ENCODE peak calls at places on chromosomes 2 and 18, in six cellular contexts. M is OCI-LY7, I is nephron progenitor cell, E is fibroblast of pulmonary artery, H is neural crest cell, A is lower lobe of right lung. F is an unnamed sample.

GRCh38 chr2:163347982-163348842 is 387.6 kb downstream of the FIGN start:
- DNase-seq in M (no peak), I (peak; percentile 76), E (peak; percentile 94), H (peak; percentile 49), A (peak; percentile 63), F (peak; percentile 14)

GRCh38 chr2:165469417-165469816 is at the start of gene CSRNP3:
- DNase-seq in M (no peak), I (peak; percentile 57), E (peak; percentile 90), H (peak; percentile 41), A (no peak), F (no peak)

GRCh38 chr2:15766911-15767597 is 173.3 kb upstream of the MYCN start:
- DNase-seq in M (no peak), I (no peak), E (no peak), H (no peak), A (no peak), F (no peak)

GRCh38 chr2:160658851-160659250 is 165.2 kb upstream of the RBMS1 start:
- DNase-seq in M (no peak), I (no peak), E (no peak), H (no peak), A (no peak), F (no peak)

GRCh38 chr2:182018218-182018617 is 32.6 kb downstream of the PPP1R1C start:
- DNase-seq in M (no peak), I (no peak), E (peak; percentile 27), H (no peak), A (no peak), F (no peak)

GRCh38 chr2:232362174-232362913 is 16.2 kb upstream of the ALPP start:
- DNase-seq in M (peak; percentile 48), I (no peak), E (no peak), H (no peak), A (no peak), F (no peak)

GRCh38 chr2:10276481-10277292 is 26.0 kb upstream of the HPCAL1 start:
- DNase-seq in M (no peak), I (no peak), E (no peak), H (no peak), A (peak; percentile 39), F (no peak)

GRCh38 chr2:171293661-171294060 is 133.0 kb upstream of the TLK1 start:
- DNase-seq in M (no peak), I (no peak), E (no peak), H (no peak), A (no peak), F (no peak)

GRCh38 chr2:144453039-144453336 is 66.9 kb downstream of the ZEB2 start:
- DNase-seq in M (no peak), I (no peak), E (peak; percentile 49), H (no peak), A (no peak), F (no peak)

GRCh38 chr2:19505199-19506136 is 147.0 kb upstream of the OSR1 start:
- DNase-seq in M (no peak), I (no peak), E (no peak), H (no peak), A (no peak), F (no peak)

GRCh38 chr2:191049728-191050639 is 36.0 kb upstream of the STAT1 start:
- DNase-seq in M (peak; percentile 57), I (no peak), E (peak; percentile 75), H (no peak), A (no peak), F (no peak)

GRCh38 chr2:20482711-20483110 is 35.8 kb downstream of the RHOB start:
- DNase-seq in M (no peak), I (no peak), E (no peak), H (no peak), A (no peak), F (no peak)

GRCh38 chr2:28274911-28275685 is 117.6 kb upstream of the FOSL2 start:
- DNase-seq in M (no peak), I (no peak), E (peak; percentile 97), H (no peak), A (no peak), F (no peak)

GRCh38 chr18:26919656-26920055 is 54.1 kb upstream of the AQP4 start:
- DNase-seq in M (no peak), I (no peak), E (peak; percentile 3), H (no peak), A (no peak), F (no peak)

GRCh38 chr2:169406891-169407290 is 44.6 kb upstream of the LRP2 start:
- DNase-seq in M (no peak), I (no peak), E (no peak), H (no peak), A (no peak), F (no peak)

GRCh38 chr18:67363694-67364093 is 152.8 kb downstream of the DSEL start:
- DNase-seq in M (no peak), I (no peak), E (no peak), H (no peak), A (no peak), F (no peak)

GRCh38 chr2:66578067-66578852 is 143.3 kb downstream of the MEIS1 start:
- DNase-seq in M (no peak), I (peak; percentile 37), E (no peak), H (peak; percentile 45), A (no peak), F (no peak)

GRCh38 chr18:68504441-68505221 is 210.3 kb downstream of the TMX3 start:
- DNase-seq in M (no peak), I (no peak), E (no peak), H (no peak), A (no peak), F (no peak)

GRCh38 chr2:170817247-170817998 is 736 bp downstream of the GAD1 start:
- DNase-seq in M (no peak), I (peak; percentile 59), E (peak; percentile 10), H (peak; percentile 29), A (no peak), F (peak; percentile 25)

GRCh38 chr2:157024129-157024528 is 233.4 kb upstream of the GALNT5 start:
- DNase-seq in M (no peak), I (no peak), E (no peak), H (no peak), A (no peak), F (no peak)

GRCh38 chr2:155980941-155981561 is 351.5 kb downstream of the NR4A2 start:
- DNase-seq in M (no peak), I (no peak), E (no peak), H (no peak), A (no peak), F (no peak)

GRCh38 chr2:119010336-119010735 is 68.3 kb downstream of the MARCO start:
- DNase-seq in M (no peak), I (no peak), E (no peak), H (no peak), A (no peak), F (no peak)

GRCh38 chr2:167844714-167845530 is 402.5 kb downstream of the STK39 start:
- DNase-seq in M (peak; percentile 14), I (peak; percentile 16), E (no peak), H (no peak), A (no peak), F (no peak)
- TF ChIP-seq CTCF in M (peak; percentile 66), I (no peak), E (no peak), H (peak; percentile 24), A (no peak), F (no peak)

GRCh38 chr2:46460241-46460921 is 19.0 kb upstream of the TMEM247 start:
- DNase-seq in M (no peak), I (no peak), E (peak; percentile 61), H (no peak), A (no peak), F (no peak)

GRCh38 chr2:46462936-46463335 is 16.4 kb upstream of the TMEM247 start:
- DNase-seq in M (no peak), I (no peak), E (no peak), H (no peak), A (no peak), F (no peak)

GRCh38 chr2:46459694-46460093 is 19.7 kb upstream of the TMEM247 start:
- DNase-seq in M (no peak), I (no peak), E (no peak), H (no peak), A (no peak), F (no peak)

GRCh38 chr2:46460991-46461715 is 18.2 kb upstream of the TMEM247 start:
- DNase-seq in M (peak; percentile 71), I (peak; percentile 89), E (peak; percentile 72), H (peak; percentile 92), A (peak; percentile 81), F (peak; percentile 71)

DNA sequence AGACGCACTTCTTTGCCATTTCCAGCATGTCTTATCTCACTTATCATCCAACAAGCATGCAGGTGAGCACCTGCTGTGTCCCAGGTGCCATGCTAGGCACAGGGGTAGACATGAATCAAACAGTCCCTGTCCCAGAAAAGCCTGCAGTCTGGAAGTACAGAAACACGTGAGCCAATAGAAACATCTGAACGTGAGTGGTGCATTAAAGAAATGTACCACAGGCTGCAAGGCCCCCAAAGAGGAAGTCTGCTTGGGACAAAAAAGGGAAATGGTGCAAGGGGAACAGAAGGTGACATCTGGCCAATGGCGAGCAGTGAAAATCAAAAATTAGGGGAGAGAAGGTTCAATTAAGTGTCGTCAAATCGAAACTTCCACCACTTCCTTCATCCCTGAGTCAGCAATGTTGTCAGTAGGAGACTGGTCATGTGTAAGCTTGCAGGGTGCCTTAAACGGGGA is 17.6 kb upstream of the TMEM247 start:
- DNase-seq in M (peak; percentile 72), I (no peak), E (no peak), H (no peak), A (no peak), F (no peak)
- TF ChIP-seq CTCF in M (peak; percentile 59), I (peak; percentile 23), E (no peak), H (peak; percentile 5), A (no peak), F (no peak)

DNA sequence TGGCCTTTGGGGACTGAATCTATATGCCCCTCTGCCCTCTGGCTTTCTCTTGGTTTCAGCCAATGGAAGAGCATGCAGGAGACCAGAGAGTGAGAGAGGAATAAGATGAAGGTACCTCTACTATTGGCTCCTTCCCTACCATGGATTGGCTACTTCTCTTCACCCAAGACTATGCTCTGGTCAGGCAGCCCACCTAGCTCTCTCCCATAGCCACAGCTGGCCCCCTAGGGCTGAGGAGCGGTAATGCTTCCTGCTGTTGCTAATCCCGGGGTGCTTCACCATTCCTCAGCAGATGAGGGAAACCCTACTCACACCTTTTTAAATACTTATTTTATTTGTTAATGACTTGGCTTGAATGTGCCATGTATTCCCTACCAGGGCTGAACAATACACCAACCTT is 142.4 kb downstream of the MREG start:
- DNase-seq in M (peak; percentile 31), I (peak; percentile 12), E (no peak), H (peak; percentile 6), A (no peak), F (no peak)
- TF ChIP-seq CTCF in M (peak; percentile 73), I (peak; percentile 25), E (peak; percentile 42), H (peak; percentile 46), A (no peak), F (no peak)

GRCh38 chr2:45484965-45485364 is 126.1 kb downstream of the SRBD1 start:
- DNase-seq in M (no peak), I (no peak), E (no peak), H (no peak), A (no peak), F (no peak)

GRCh38 chr2:45483997-45484396 is 127.1 kb downstream of the SRBD1 start:
- DNase-seq in M (peak; percentile 25), I (no peak), E (no peak), H (no peak), A (no peak), F (no peak)
- TF ChIP-seq CTCF in M (peak; percentile 64), I (peak; percentile 33), E (peak; percentile 33), H (peak; percentile 49), A (peak; percentile 9), F (no peak)

GRCh38 chr18:25334588-25334987 is 17.4 kb downstream of the ZNF521 start:
- DNase-seq in M (no peak), I (no peak), E (no peak), H (no peak), A (no peak), F (no peak)
- TF ChIP-seq CTCF in M (peak; percentile 23), I (peak; percentile 28), E (peak; percentile 15), H (peak; percentile 48), A (no peak), F (no peak)